ENCODE peak calls at places on chromosomes 6 and 20, in four cellular contexts. One of them, this sample, is unnamed.

GRCh38 chr20:39611901-39612300 is 649.8 kb downstream of the DHX35 start:
- DNase-seq in activated CD8-positive, alpha-beta memory T cell treated with anti-CD3 and anti-CD28 coated beads, Interleukin-2, amount 50 U/mL, for 4 hours: no peak
- DNase-seq in stimulated activated naive B cell treated with anti-CD40 and anti-IgM and Interleukin-4, amounts not matched to agents 10 μg/mL and 1 μg/mL and 100 μg/mL, for 72 hours: no peak
- DNase-seq in RPMI8226: no peak
- DNase-seq in this sample: no peak

GRCh38 chr6:15077964-15078363 is 167.9 kb upstream of the JARID2 start:
- DNase-seq in activated CD8-positive, alpha-beta memory T cell treated with anti-CD3 and anti-CD28 coated beads, Interleukin-2, amount 50 U/mL, for 4 hours: no peak
- DNase-seq in stimulated activated naive B cell treated with anti-CD40 and anti-IgM and Interleukin-4, amounts not matched to agents 10 μg/mL and 1 μg/mL and 100 μg/mL, for 72 hours: no peak
- DNase-seq in RPMI8226: no peak
- DNase-seq in this sample: no peak

GRCh38 chr6:168530653-168531071 is 89.7 kb downstream of the SMOC2 start:
- DNase-seq in activated CD8-positive, alpha-beta memory T cell treated with anti-CD3 and anti-CD28 coated beads, Interleukin-2, amount 50 U/mL, for 4 hours: no peak
- DNase-seq in stimulated activated naive B cell treated with anti-CD40 and anti-IgM and Interleukin-4, amounts not matched to agents 10 μg/mL and 1 μg/mL and 100 μg/mL, for 72 hours: no peak
- DNase-seq in RPMI8226: no peak
- DNase-seq in this sample: no peak

GRCh38 chr20:50191065-50191565 is 485 bp downstream of the CEBPB start:
- DNase-seq in activated CD8-positive, alpha-beta memory T cell treated with anti-CD3 and anti-CD28 coated beads, Interleukin-2, amount 50 U/mL, for 4 hours: peak; percentile 66
- DNase-seq in stimulated activated naive B cell treated with anti-CD40 and anti-IgM and Interleukin-4, amounts not matched to agents 10 μg/mL and 1 μg/mL and 100 μg/mL, for 72 hours: peak; percentile 48
- DNase-seq in RPMI8226: peak; percentile 71
- DNase-seq in this sample: peak; percentile 89

GRCh38 chr6:48959401-48960060 is 503.5 kb downstream of the MMUT start:
- DNase-seq in activated CD8-positive, alpha-beta memory T cell treated with anti-CD3 and anti-CD28 coated beads, Interleukin-2, amount 50 U/mL, for 4 hours: no peak
- DNase-seq in stimulated activated naive B cell treated with anti-CD40 and anti-IgM and Interleukin-4, amounts not matched to agents 10 μg/mL and 1 μg/mL and 100 μg/mL, for 72 hours: no peak
- DNase-seq in RPMI8226: no peak
- DNase-seq in this sample: no peak

GRCh38 chr20:19958923-19959322 is 58.2 kb upstream of the NAA20 start:
- DNase-seq in activated CD8-positive, alpha-beta memory T cell treated with anti-CD3 and anti-CD28 coated beads, Interleukin-2, amount 50 U/mL, for 4 hours: no peak
- DNase-seq in stimulated activated naive B cell treated with anti-CD40 and anti-IgM and Interleukin-4, amounts not matched to agents 10 μg/mL and 1 μg/mL and 100 μg/mL, for 72 hours: no peak
- DNase-seq in RPMI8226: no peak
- DNase-seq in this sample: no peak

GRCh38 chr6:109460161-109460830 is 4.7 kb upstream of the MICAL1 start:
- DNase-seq in activated CD8-positive, alpha-beta memory T cell treated with anti-CD3 and anti-CD28 coated beads, Interleukin-2, amount 50 U/mL, for 4 hours: no peak
- DNase-seq in stimulated activated naive B cell treated with anti-CD40 and anti-IgM and Interleukin-4, amounts not matched to agents 10 μg/mL and 1 μg/mL and 100 μg/mL, for 72 hours: no peak
- DNase-seq in RPMI8226: no peak
- DNase-seq in this sample: no peak

GRCh38 chr6:42420741-42421140 is 31.0 kb downstream of the TRERF1 start:
- DNase-seq in activated CD8-positive, alpha-beta memory T cell treated with anti-CD3 and anti-CD28 coated beads, Interleukin-2, amount 50 U/mL, for 4 hours: no peak
- DNase-seq in stimulated activated naive B cell treated with anti-CD40 and anti-IgM and Interleukin-4, amounts not matched to agents 10 μg/mL and 1 μg/mL and 100 μg/mL, for 72 hours: no peak
- DNase-seq in RPMI8226: no peak
- DNase-seq in this sample: no peak

GRCh38 chr20:51014797-51015722 is 7.8 kb downstream of the KCNG1 start:
- DNase-seq in activated CD8-positive, alpha-beta memory T cell treated with anti-CD3 and anti-CD28 coated beads, Interleukin-2, amount 50 U/mL, for 4 hours: no peak
- DNase-seq in stimulated activated naive B cell treated with anti-CD40 and anti-IgM and Interleukin-4, amounts not matched to agents 10 μg/mL and 1 μg/mL and 100 μg/mL, for 72 hours: no peak
- DNase-seq in RPMI8226: peak; percentile 30
- DNase-seq in this sample: peak; percentile 68

GRCh38 chr20:39916236-39916635 is 772.8 kb downstream of the MAFB start:
- DNase-seq in activated CD8-positive, alpha-beta memory T cell treated with anti-CD3 and anti-CD28 coated beads, Interleukin-2, amount 50 U/mL, for 4 hours: no peak
- DNase-seq in stimulated activated naive B cell treated with anti-CD40 and anti-IgM and Interleukin-4, amounts not matched to agents 10 μg/mL and 1 μg/mL and 100 μg/mL, for 72 hours: no peak
- DNase-seq in RPMI8226: no peak
- DNase-seq in this sample: no peak

GRCh38 chr6:160678744-160679401 is 14.8 kb upstream of the LPA start:
- DNase-seq in activated CD8-positive, alpha-beta memory T cell treated with anti-CD3 and anti-CD28 coated beads, Interleukin-2, amount 50 U/mL, for 4 hours: no peak
- DNase-seq in stimulated activated naive B cell treated with anti-CD40 and anti-IgM and Interleukin-4, amounts not matched to agents 10 μg/mL and 1 μg/mL and 100 μg/mL, for 72 hours: no peak
- DNase-seq in RPMI8226: no peak
- DNase-seq in this sample: peak; percentile 46

GRCh38 chr20:11144114-11144513 is 470.3 kb upstream of the JAG1 start:
- DNase-seq in activated CD8-positive, alpha-beta memory T cell treated with anti-CD3 and anti-CD28 coated beads, Interleukin-2, amount 50 U/mL, for 4 hours: no peak
- DNase-seq in stimulated activated naive B cell treated with anti-CD40 and anti-IgM and Interleukin-4, amounts not matched to agents 10 μg/mL and 1 μg/mL and 100 μg/mL, for 72 hours: no peak
- DNase-seq in RPMI8226: no peak
- DNase-seq in this sample: no peak

GRCh38 chr6:136793348-136793747 is 1.1 kb upstream of the MAP3K5 start:
- DNase-seq in activated CD8-positive, alpha-beta memory T cell treated with anti-CD3 and anti-CD28 coated beads, Interleukin-2, amount 50 U/mL, for 4 hours: no peak
- DNase-seq in stimulated activated naive B cell treated with anti-CD40 and anti-IgM and Interleukin-4, amounts not matched to agents 10 μg/mL and 1 μg/mL and 100 μg/mL, for 72 hours: peak; percentile 51
- DNase-seq in RPMI8226: peak; percentile 5
- DNase-seq in this sample: no peak

GRCh38 chr6:156703719-156704118 is 73.5 kb upstream of the ARID1B start:
- DNase-seq in activated CD8-positive, alpha-beta memory T cell treated with anti-CD3 and anti-CD28 coated beads, Interleukin-2, amount 50 U/mL, for 4 hours: no peak
- DNase-seq in stimulated activated naive B cell treated with anti-CD40 and anti-IgM and Interleukin-4, amounts not matched to agents 10 μg/mL and 1 μg/mL and 100 μg/mL, for 72 hours: no peak
- DNase-seq in RPMI8226: no peak
- DNase-seq in this sample: no peak

This sample was measured in right cardiac atrium.